ENCODE peak calls at places on chromosomes 12 and 14, in nine cellular contexts. One of them, this sample, is unnamed.

GRCh38 chr14:72599579-72600470 is 294.1 kb downstream of the DPF3 start:
- DNase-seq in NCI-H1092: no peak
- DNase-seq in lung: no peak
- DNase-seq in body of pancreas: no peak
- DNase-seq in EL: no peak
- DNase-seq in naive B cell: no peak
- DNase-seq in activated B cell treated with CpG ODN at 0.5 μM for 24 hours: no peak
- DNase-seq in activated CD4-positive, alpha-beta T cell treated with anti-CD3 and anti-CD28 coated beads, Interleukin-2, amount 50 U/mL, for 1 hour: no peak
- DNase-seq in stimulated activated CD4-positive, alpha-beta T cell treated with anti-CD3 and anti-CD28 coated beads, Interleukin-12 subunit alpha, Interleukin-12 subunit beta, amount 100 ng/mL, for 4 hours: no peak
- DNase-seq in this sample: no peak

GRCh38 chr14:61837336-61838229 is 75.4 kb downstream of the SNAPC1 start:
- DNase-seq in NCI-H1092: peak; percentile 64
- DNase-seq in lung: peak; percentile 75
- DNase-seq in body of pancreas: peak; percentile 85
- DNase-seq in EL: peak; percentile 80
- DNase-seq in naive B cell: peak; percentile 65
- DNase-seq in activated B cell treated with CpG ODN at 0.5 μM for 24 hours: peak; percentile 48
- DNase-seq in activated CD4-positive, alpha-beta T cell treated with anti-CD3 and anti-CD28 coated beads, Interleukin-2, amount 50 U/mL, for 1 hour: peak; percentile 75
- DNase-seq in stimulated activated CD4-positive, alpha-beta T cell treated with anti-CD3 and anti-CD28 coated beads, Interleukin-12 subunit alpha, Interleukin-12 subunit beta, amount 100 ng/mL, for 4 hours: peak; percentile 70
- DNase-seq in this sample: peak; percentile 82

GRCh38 chr12:62976110-62976640 is 41.2 kb upstream of the PPM1H start:
- DNase-seq in NCI-H1092: no peak
- DNase-seq in lung: no peak
- DNase-seq in body of pancreas: no peak
- DNase-seq in EL: peak; percentile 38
- DNase-seq in naive B cell: no peak
- DNase-seq in activated B cell treated with CpG ODN at 0.5 μM for 24 hours: no peak
- DNase-seq in activated CD4-positive, alpha-beta T cell treated with anti-CD3 and anti-CD28 coated beads, Interleukin-2, amount 50 U/mL, for 1 hour: no peak
- DNase-seq in stimulated activated CD4-positive, alpha-beta T cell treated with anti-CD3 and anti-CD28 coated beads, Interleukin-12 subunit alpha, Interleukin-12 subunit beta, amount 100 ng/mL, for 4 hours: no peak
- DNase-seq in this sample: no peak

GRCh38 chr14:77599894-77600293 is 16.5 kb downstream of the SPTLC2 start:
- DNase-seq in NCI-H1092: no peak
- DNase-seq in lung: no peak
- DNase-seq in body of pancreas: no peak
- DNase-seq in EL: peak; percentile 51
- DNase-seq in naive B cell: no peak
- DNase-seq in activated B cell treated with CpG ODN at 0.5 μM for 24 hours: no peak
- DNase-seq in activated CD4-positive, alpha-beta T cell treated with anti-CD3 and anti-CD28 coated beads, Interleukin-2, amount 50 U/mL, for 1 hour: no peak
- DNase-seq in stimulated activated CD4-positive, alpha-beta T cell treated with anti-CD3 and anti-CD28 coated beads, Interleukin-12 subunit alpha, Interleukin-12 subunit beta, amount 100 ng/mL, for 4 hours: no peak
- DNase-seq in this sample: no peak

GRCh38 chr14:96920023-96920422 is 122.8 kb downstream of the VRK1 start:
- DNase-seq in NCI-H1092: no peak
- DNase-seq in lung: no peak
- DNase-seq in body of pancreas: no peak
- DNase-seq in EL: no peak
- DNase-seq in naive B cell: no peak
- DNase-seq in activated B cell treated with CpG ODN at 0.5 μM for 24 hours: no peak
- DNase-seq in activated CD4-positive, alpha-beta T cell treated with anti-CD3 and anti-CD28 coated beads, Interleukin-2, amount 50 U/mL, for 1 hour: no peak
- DNase-seq in stimulated activated CD4-positive, alpha-beta T cell treated with anti-CD3 and anti-CD28 coated beads, Interleukin-12 subunit alpha, Interleukin-12 subunit beta, amount 100 ng/mL, for 4 hours: no peak
- DNase-seq in this sample: no peak

GRCh38 chr12:124861898-124862676 is 1.6 kb downstream of the SCARB1 start:
- DNase-seq in NCI-H1092: no peak
- DNase-seq in lung: no peak
- DNase-seq in body of pancreas: no peak
- DNase-seq in EL: no peak
- DNase-seq in naive B cell: no peak
- DNase-seq in activated B cell treated with CpG ODN at 0.5 μM for 24 hours: no peak
- DNase-seq in activated CD4-positive, alpha-beta T cell treated with anti-CD3 and anti-CD28 coated beads, Interleukin-2, amount 50 U/mL, for 1 hour: no peak
- DNase-seq in stimulated activated CD4-positive, alpha-beta T cell treated with anti-CD3 and anti-CD28 coated beads, Interleukin-12 subunit alpha, Interleukin-12 subunit beta, amount 100 ng/mL, for 4 hours: no peak
- DNase-seq in this sample: no peak

GRCh38 chr14:35789651-35790050 is 19.4 kb downstream of the RALGAPA1 start:
- DNase-seq in NCI-H1092: no peak
- DNase-seq in lung: no peak
- DNase-seq in body of pancreas: no peak
- DNase-seq in EL: peak; percentile 15
- DNase-seq in naive B cell: no peak
- DNase-seq in activated B cell treated with CpG ODN at 0.5 μM for 24 hours: no peak
- DNase-seq in activated CD4-positive, alpha-beta T cell treated with anti-CD3 and anti-CD28 coated beads, Interleukin-2, amount 50 U/mL, for 1 hour: no peak
- DNase-seq in stimulated activated CD4-positive, alpha-beta T cell treated with anti-CD3 and anti-CD28 coated beads, Interleukin-12 subunit alpha, Interleukin-12 subunit beta, amount 100 ng/mL, for 4 hours: no peak
- DNase-seq in this sample: no peak

GRCh38 chr12:120470150-120470817 is 736 bp upstream of the SRSF9 start:
- DNase-seq in NCI-H1092: no peak
- DNase-seq in lung: no peak
- DNase-seq in body of pancreas: no peak
- DNase-seq in EL: peak; percentile 29
- DNase-seq in naive B cell: no peak
- DNase-seq in activated B cell treated with CpG ODN at 0.5 μM for 24 hours: no peak
- DNase-seq in activated CD4-positive, alpha-beta T cell treated with anti-CD3 and anti-CD28 coated beads, Interleukin-2, amount 50 U/mL, for 1 hour: no peak
- DNase-seq in stimulated activated CD4-positive, alpha-beta T cell treated with anti-CD3 and anti-CD28 coated beads, Interleukin-12 subunit alpha, Interleukin-12 subunit beta, amount 100 ng/mL, for 4 hours: no peak
- DNase-seq in this sample: no peak

GRCh38 chr12:132373967-132374820 is 44.8 kb upstream of the GALNT9 start:
- DNase-seq in NCI-H1092: no peak
- DNase-seq in lung: no peak
- DNase-seq in body of pancreas: no peak
- DNase-seq in EL: peak; percentile 7
- DNase-seq in naive B cell: no peak
- DNase-seq in activated B cell treated with CpG ODN at 0.5 μM for 24 hours: no peak
- DNase-seq in activated CD4-positive, alpha-beta T cell treated with anti-CD3 and anti-CD28 coated beads, Interleukin-2, amount 50 U/mL, for 1 hour: no peak
- DNase-seq in stimulated activated CD4-positive, alpha-beta T cell treated with anti-CD3 and anti-CD28 coated beads, Interleukin-12 subunit alpha, Interleukin-12 subunit beta, amount 100 ng/mL, for 4 hours: no peak
- DNase-seq in this sample: no peak

GRCh38 chr14:88470542-88471440 is 84.0 kb downstream of the PTPN21 start:
- DNase-seq in NCI-H1092: no peak
- DNase-seq in lung: no peak
- DNase-seq in body of pancreas: no peak
- DNase-seq in EL: peak; percentile 50
- DNase-seq in naive B cell: no peak
- DNase-seq in activated B cell treated with CpG ODN at 0.5 μM for 24 hours: no peak
- DNase-seq in activated CD4-positive, alpha-beta T cell treated with anti-CD3 and anti-CD28 coated beads, Interleukin-2, amount 50 U/mL, for 1 hour: no peak
- DNase-seq in stimulated activated CD4-positive, alpha-beta T cell treated with anti-CD3 and anti-CD28 coated beads, Interleukin-12 subunit alpha, Interleukin-12 subunit beta, amount 100 ng/mL, for 4 hours: no peak
- DNase-seq in this sample: no peak

GRCh38 chr14:67971627-67972625 is 152.3 kb downstream of the RAD51B start:
- DNase-seq in NCI-H1092: peak; percentile 11
- DNase-seq in lung: no peak
- DNase-seq in body of pancreas: no peak
- DNase-seq in EL: peak; percentile 80
- DNase-seq in naive B cell: no peak
- DNase-seq in activated B cell treated with CpG ODN at 0.5 μM for 24 hours: no peak
- DNase-seq in activated CD4-positive, alpha-beta T cell treated with anti-CD3 and anti-CD28 coated beads, Interleukin-2, amount 50 U/mL, for 1 hour: no peak
- DNase-seq in stimulated activated CD4-positive, alpha-beta T cell treated with anti-CD3 and anti-CD28 coated beads, Interleukin-12 subunit alpha, Interleukin-12 subunit beta, amount 100 ng/mL, for 4 hours: no peak
- DNase-seq in this sample: no peak

GRCh38 chr14:91891721-91892220 is 24.4 kb upstream of the TC2N start:
- DNase-seq in NCI-H1092: no peak
- DNase-seq in lung: no peak
- DNase-seq in body of pancreas: no peak
- DNase-seq in EL: no peak
- DNase-seq in naive B cell: no peak
- DNase-seq in activated B cell treated with CpG ODN at 0.5 μM for 24 hours: no peak
- DNase-seq in activated CD4-positive, alpha-beta T cell treated with anti-CD3 and anti-CD28 coated beads, Interleukin-2, amount 50 U/mL, for 1 hour: no peak
- DNase-seq in stimulated activated CD4-positive, alpha-beta T cell treated with anti-CD3 and anti-CD28 coated beads, Interleukin-12 subunit alpha, Interleukin-12 subunit beta, amount 100 ng/mL, for 4 hours: no peak
- DNase-seq in this sample: no peak

GRCh38 chr14:100398044-100398443 is 74.9 kb downstream of the SLC25A47 start:
- DNase-seq in NCI-H1092: no peak
- DNase-seq in lung: no peak
- DNase-seq in body of pancreas: no peak
- DNase-seq in EL: no peak
- DNase-seq in naive B cell: no peak
- DNase-seq in activated B cell treated with CpG ODN at 0.5 μM for 24 hours: no peak
- DNase-seq in activated CD4-positive, alpha-beta T cell treated with anti-CD3 and anti-CD28 coated beads, Interleukin-2, amount 50 U/mL, for 1 hour: no peak
- DNase-seq in stimulated activated CD4-positive, alpha-beta T cell treated with anti-CD3 and anti-CD28 coated beads, Interleukin-12 subunit alpha, Interleukin-12 subunit beta, amount 100 ng/mL, for 4 hours: no peak
- DNase-seq in this sample: no peak

GRCh38 chr12:59811991-59812390 is 216.2 kb downstream of the SLC16A7 start:
- DNase-seq in NCI-H1092: no peak
- DNase-seq in lung: no peak
- DNase-seq in body of pancreas: peak; percentile 32
- DNase-seq in EL: no peak
- DNase-seq in naive B cell: no peak
- DNase-seq in activated B cell treated with CpG ODN at 0.5 μM for 24 hours: no peak
- DNase-seq in activated CD4-positive, alpha-beta T cell treated with anti-CD3 and anti-CD28 coated beads, Interleukin-2, amount 50 U/mL, for 1 hour: no peak
- DNase-seq in stimulated activated CD4-positive, alpha-beta T cell treated with anti-CD3 and anti-CD28 coated beads, Interleukin-12 subunit alpha, Interleukin-12 subunit beta, amount 100 ng/mL, for 4 hours: no peak
- DNase-seq in this sample: no peak

GRCh38 chr14:58280954-58281787 is 17.2 kb upstream of the ARID4A start:
- DNase-seq in NCI-H1092: no peak
- DNase-seq in lung: peak; percentile 51
- DNase-seq in body of pancreas: no peak
- DNase-seq in EL: peak; percentile 96
- DNase-seq in naive B cell: peak; percentile 40
- DNase-seq in activated B cell treated with CpG ODN at 0.5 μM for 24 hours: no peak
- DNase-seq in activated CD4-positive, alpha-beta T cell treated with anti-CD3 and anti-CD28 coated beads, Interleukin-2, amount 50 U/mL, for 1 hour: no peak
- DNase-seq in stimulated activated CD4-positive, alpha-beta T cell treated with anti-CD3 and anti-CD28 coated beads, Interleukin-12 subunit alpha, Interleukin-12 subunit beta, amount 100 ng/mL, for 4 hours: no peak
- DNase-seq in this sample: no peak

GRCh38 chr12:26273811-26274210 is 78.4 kb downstream of the SSPN start:
- DNase-seq in NCI-H1092: no peak
- DNase-seq in lung: no peak
- DNase-seq in body of pancreas: no peak
- DNase-seq in EL: no peak
- DNase-seq in naive B cell: no peak
- DNase-seq in activated B cell treated with CpG ODN at 0.5 μM for 24 hours: no peak
- DNase-seq in activated CD4-positive, alpha-beta T cell treated with anti-CD3 and anti-CD28 coated beads, Interleukin-2, amount 50 U/mL, for 1 hour: no peak
- DNase-seq in stimulated activated CD4-positive, alpha-beta T cell treated with anti-CD3 and anti-CD28 coated beads, Interleukin-12 subunit alpha, Interleukin-12 subunit beta, amount 100 ng/mL, for 4 hours: no peak
- DNase-seq in this sample: no peak

GRCh38 chr12:42490261-42490842 is 99.2 kb downstream of the PRICKLE1 start:
- DNase-seq in NCI-H1092: no peak
- DNase-seq in lung: no peak
- DNase-seq in body of pancreas: no peak
- DNase-seq in EL: no peak
- DNase-seq in naive B cell: no peak
- DNase-seq in activated B cell treated with CpG ODN at 0.5 μM for 24 hours: no peak
- DNase-seq in activated CD4-positive, alpha-beta T cell treated with anti-CD3 and anti-CD28 coated beads, Interleukin-2, amount 50 U/mL, for 1 hour: no peak
- DNase-seq in stimulated activated CD4-positive, alpha-beta T cell treated with anti-CD3 and anti-CD28 coated beads, Interleukin-12 subunit alpha, Interleukin-12 subunit beta, amount 100 ng/mL, for 4 hours: no peak
- DNase-seq in this sample: no peak

GRCh38 chr12:10607885-10608458 is 5.4 kb downstream of the MAGOHB start:
- DNase-seq in NCI-H1092: no peak
- DNase-seq in lung: no peak
- DNase-seq in body of pancreas: no peak
- DNase-seq in EL: peak; percentile 31
- DNase-seq in naive B cell: peak; percentile 18
- DNase-seq in activated B cell treated with CpG ODN at 0.5 μM for 24 hours: no peak
- DNase-seq in activated CD4-positive, alpha-beta T cell treated with anti-CD3 and anti-CD28 coated beads, Interleukin-2, amount 50 U/mL, for 1 hour: peak; percentile 3
- DNase-seq in stimulated activated CD4-positive, alpha-beta T cell treated with anti-CD3 and anti-CD28 coated beads, Interleukin-12 subunit alpha, Interleukin-12 subunit beta, amount 100 ng/mL, for 4 hours: no peak
- DNase-seq in this sample: no peak

GRCh38 chr12:48247181-48247966 is 44.3 kb upstream of the OR10AD1 start:
- DNase-seq in NCI-H1092: no peak
- DNase-seq in lung: no peak
- DNase-seq in body of pancreas: no peak
- DNase-seq in EL: no peak
- DNase-seq in naive B cell: no peak
- DNase-seq in activated B cell treated with CpG ODN at 0.5 μM for 24 hours: no peak
- DNase-seq in activated CD4-positive, alpha-beta T cell treated with anti-CD3 and anti-CD28 coated beads, Interleukin-2, amount 50 U/mL, for 1 hour: no peak
- DNase-seq in stimulated activated CD4-positive, alpha-beta T cell treated with anti-CD3 and anti-CD28 coated beads, Interleukin-12 subunit alpha, Interleukin-12 subunit beta, amount 100 ng/mL, for 4 hours: no peak
- DNase-seq in this sample: no peak

GRCh38 chr12:112528521-112528920 is 109.8 kb downstream of the PTPN11 start:
- DNase-seq in NCI-H1092: no peak
- DNase-seq in lung: no peak
- DNase-seq in body of pancreas: no peak
- DNase-seq in EL: no peak
- DNase-seq in naive B cell: no peak
- DNase-seq in activated B cell treated with CpG ODN at 0.5 μM for 24 hours: no peak
- DNase-seq in activated CD4-positive, alpha-beta T cell treated with anti-CD3 and anti-CD28 coated beads, Interleukin-2, amount 50 U/mL, for 1 hour: no peak
- DNase-seq in stimulated activated CD4-positive, alpha-beta T cell treated with anti-CD3 and anti-CD28 coated beads, Interleukin-12 subunit alpha, Interleukin-12 subunit beta, amount 100 ng/mL, for 4 hours: no peak
- DNase-seq in this sample: no peak

GRCh38 chr12:43336962-43337555 is 214.9 kb downstream of the ADAMTS20 start:
- DNase-seq in NCI-H1092: no peak
- DNase-seq in lung: no peak
- DNase-seq in body of pancreas: no peak
- DNase-seq in EL: peak; percentile 50
- DNase-seq in naive B cell: peak; percentile 2
- DNase-seq in activated B cell treated with CpG ODN at 0.5 μM for 24 hours: no peak
- DNase-seq in activated CD4-positive, alpha-beta T cell treated with anti-CD3 and anti-CD28 coated beads, Interleukin-2, amount 50 U/mL, for 1 hour: no peak
- DNase-seq in stimulated activated CD4-positive, alpha-beta T cell treated with anti-CD3 and anti-CD28 coated beads, Interleukin-12 subunit alpha, Interleukin-12 subunit beta, amount 100 ng/mL, for 4 hours: no peak
- DNase-seq in this sample: no peak

GRCh38 chr12:6563448-6564050 is 4.5 kb downstream of the NOP2 start:
- DNase-seq in NCI-H1092: no peak
- DNase-seq in lung: peak; percentile 49
- DNase-seq in body of pancreas: peak; percentile 64
- DNase-seq in EL: peak; percentile 53
- DNase-seq in naive B cell: peak; percentile 53
- DNase-seq in activated B cell treated with CpG ODN at 0.5 μM for 24 hours: peak; percentile 57
- DNase-seq in activated CD4-positive, alpha-beta T cell treated with anti-CD3 and anti-CD28 coated beads, Interleukin-2, amount 50 U/mL, for 1 hour: peak; percentile 71
- DNase-seq in stimulated activated CD4-positive, alpha-beta T cell treated with anti-CD3 and anti-CD28 coated beads, Interleukin-12 subunit alpha, Interleukin-12 subunit beta, amount 100 ng/mL, for 4 hours: peak; percentile 63
- DNase-seq in this sample: no peak

GRCh38 chr12:49632401-49632800 is 9.0 kb downstream of the PRPF40B start:
- DNase-seq in NCI-H1092: no peak
- DNase-seq in lung: no peak
- DNase-seq in body of pancreas: no peak
- DNase-seq in EL: no peak
- DNase-seq in naive B cell: no peak
- DNase-seq in activated B cell treated with CpG ODN at 0.5 μM for 24 hours: peak; percentile 1
- DNase-seq in activated CD4-positive, alpha-beta T cell treated with anti-CD3 and anti-CD28 coated beads, Interleukin-2, amount 50 U/mL, for 1 hour: no peak
- DNase-seq in stimulated activated CD4-positive, alpha-beta T cell treated with anti-CD3 and anti-CD28 coated beads, Interleukin-12 subunit alpha, Interleukin-12 subunit beta, amount 100 ng/mL, for 4 hours: no peak
- DNase-seq in this sample: no peak

GRCh38 chr12:13220848-13221247 is 24.3 kb downstream of the EMP1 start:
- DNase-seq in NCI-H1092: no peak
- DNase-seq in lung: no peak
- DNase-seq in body of pancreas: no peak
- DNase-seq in EL: peak; percentile 81
- DNase-seq in naive B cell: no peak
- DNase-seq in activated B cell treated with CpG ODN at 0.5 μM for 24 hours: no peak
- DNase-seq in activated CD4-positive, alpha-beta T cell treated with anti-CD3 and anti-CD28 coated beads, Interleukin-2, amount 50 U/mL, for 1 hour: no peak
- DNase-seq in stimulated activated CD4-positive, alpha-beta T cell treated with anti-CD3 and anti-CD28 coated beads, Interleukin-12 subunit alpha, Interleukin-12 subunit beta, amount 100 ng/mL, for 4 hours: no peak
- DNase-seq in this sample: no peak

GRCh38 chr14:94361682-94362081 is 26.7 kb downstream of the SERPINA1 start:
- DNase-seq in NCI-H1092: no peak
- DNase-seq in lung: no peak
- DNase-seq in body of pancreas: no peak
- DNase-seq in EL: no peak
- DNase-seq in naive B cell: no peak
- DNase-seq in activated B cell treated with CpG ODN at 0.5 μM for 24 hours: no peak
- DNase-seq in activated CD4-positive, alpha-beta T cell treated with anti-CD3 and anti-CD28 coated beads, Interleukin-2, amount 50 U/mL, for 1 hour: no peak
- DNase-seq in stimulated activated CD4-positive, alpha-beta T cell treated with anti-CD3 and anti-CD28 coated beads, Interleukin-12 subunit alpha, Interleukin-12 subunit beta, amount 100 ng/mL, for 4 hours: no peak
- DNase-seq in this sample: no peak

GRCh38 chr12:15592934-15593333 is 196.3 kb downstream of the EPS8 start:
- DNase-seq in NCI-H1092: no peak
- DNase-seq in lung: no peak
- DNase-seq in body of pancreas: no peak
- DNase-seq in EL: peak; percentile 9
- DNase-seq in naive B cell: no peak
- DNase-seq in activated B cell treated with CpG ODN at 0.5 μM for 24 hours: no peak
- DNase-seq in activated CD4-positive, alpha-beta T cell treated with anti-CD3 and anti-CD28 coated beads, Interleukin-2, amount 50 U/mL, for 1 hour: no peak
- DNase-seq in stimulated activated CD4-positive, alpha-beta T cell treated with anti-CD3 and anti-CD28 coated beads, Interleukin-12 subunit alpha, Interleukin-12 subunit beta, amount 100 ng/mL, for 4 hours: no peak
- DNase-seq in this sample: no peak

GRCh38 chr14:105168496-105168978 is at the start of gene JAG2:
- DNase-seq in NCI-H1092: peak; percentile 31
- DNase-seq in lung: peak; percentile 55
- DNase-seq in body of pancreas: peak; percentile 78
- DNase-seq in EL: peak; percentile 22
- DNase-seq in naive B cell: peak; percentile 30
- DNase-seq in activated B cell treated with CpG ODN at 0.5 μM for 24 hours: peak; percentile 30
- DNase-seq in activated CD4-positive, alpha-beta T cell treated with anti-CD3 and anti-CD28 coated beads, Interleukin-2, amount 50 U/mL, for 1 hour: peak; percentile 57
- DNase-seq in stimulated activated CD4-positive, alpha-beta T cell treated with anti-CD3 and anti-CD28 coated beads, Interleukin-12 subunit alpha, Interleukin-12 subunit beta, amount 100 ng/mL, for 4 hours: peak; percentile 54
- DNase-seq in this sample: no peak

GRCh38 chr14:67674139-67674479 is 323 bp downstream of the VTI1B start:
- DNase-seq in NCI-H1092: peak; percentile 65
- DNase-seq in lung: peak; percentile 62
- DNase-seq in body of pancreas: peak; percentile 77
- DNase-seq in EL: peak; percentile 74
- DNase-seq in naive B cell: no peak
- DNase-seq in activated B cell treated with CpG ODN at 0.5 μM for 24 hours: peak; percentile 47
- DNase-seq in activated CD4-positive, alpha-beta T cell treated with anti-CD3 and anti-CD28 coated beads, Interleukin-2, amount 50 U/mL, for 1 hour: peak; percentile 46
- DNase-seq in stimulated activated CD4-positive, alpha-beta T cell treated with anti-CD3 and anti-CD28 coated beads, Interleukin-12 subunit alpha, Interleukin-12 subunit beta, amount 100 ng/mL, for 4 hours: peak; percentile 50
- DNase-seq in this sample: peak; percentile 83

GRCh38 chr14:25411933-25412757 is 362.2 kb upstream of the STXBP6 start:
- DNase-seq in NCI-H1092: no peak
- DNase-seq in lung: no peak
- DNase-seq in body of pancreas: no peak
- DNase-seq in EL: no peak
- DNase-seq in naive B cell: no peak
- DNase-seq in activated B cell treated with CpG ODN at 0.5 μM for 24 hours: no peak
- DNase-seq in activated CD4-positive, alpha-beta T cell treated with anti-CD3 and anti-CD28 coated beads, Interleukin-2, amount 50 U/mL, for 1 hour: no peak
- DNase-seq in stimulated activated CD4-positive, alpha-beta T cell treated with anti-CD3 and anti-CD28 coated beads, Interleukin-12 subunit alpha, Interleukin-12 subunit beta, amount 100 ng/mL, for 4 hours: no peak
- DNase-seq in this sample: no peak

GRCh38 chr12:26124491-26125450 is at the start of gene BHLHE41:
- DNase-seq in NCI-H1092: no peak
- DNase-seq in lung: peak; percentile 63
- DNase-seq in body of pancreas: peak; percentile 86
- DNase-seq in EL: peak; percentile 70
- DNase-seq in naive B cell: peak; percentile 36
- DNase-seq in activated B cell treated with CpG ODN at 0.5 μM for 24 hours: peak; percentile 49
- DNase-seq in activated CD4-positive, alpha-beta T cell treated with anti-CD3 and anti-CD28 coated beads, Interleukin-2, amount 50 U/mL, for 1 hour: no peak
- DNase-seq in stimulated activated CD4-positive, alpha-beta T cell treated with anti-CD3 and anti-CD28 coated beads, Interleukin-12 subunit alpha, Interleukin-12 subunit beta, amount 100 ng/mL, for 4 hours: peak; percentile 1
- DNase-seq in this sample: no peak

GRCh38 chr12:89461649-89462612 is 62.7 kb downstream of the GALNT4 start:
- DNase-seq in NCI-H1092: peak; percentile 1
- DNase-seq in lung: no peak
- DNase-seq in body of pancreas: no peak
- DNase-seq in EL: peak; percentile 68
- DNase-seq in naive B cell: peak; percentile 57
- DNase-seq in activated B cell treated with CpG ODN at 0.5 μM for 24 hours: no peak
- DNase-seq in activated CD4-positive, alpha-beta T cell treated with anti-CD3 and anti-CD28 coated beads, Interleukin-2, amount 50 U/mL, for 1 hour: no peak
- DNase-seq in stimulated activated CD4-positive, alpha-beta T cell treated with anti-CD3 and anti-CD28 coated beads, Interleukin-12 subunit alpha, Interleukin-12 subunit beta, amount 100 ng/mL, for 4 hours: no peak
- DNase-seq in this sample: no peak

This sample was measured in type B pancreatic cell.